ENCODE peak calls at places on chromosome 19, in nine cellular contexts. T is stimulated activated CD8-positive, alpha-beta memory T cell treated with anti-CD3 and anti-CD28 coated beads, Interleukin-7, amount 100 ng/mL, for 24 hours; C is NCI-H1105; L is SHP77; X is skeletal muscle cell; H is tibial nerve; S is midbrain; J is hepatic stellate cell; U is BE2C. Q is an unnamed sample.

GRCh38 chr19:812049-812816 is 9.5 kb downstream of the PLPPR3 start:
- DNase-seq in T (no peak), C (no peak), L (no peak), X (no peak), H (no peak), S (no peak), J (no peak), U (no peak), Q (no peak)

GRCh38 chr19:34082289-34083077 is 89.8 kb upstream of the LSM14A start:
- DNase-seq in T (no peak), C (no peak), L (no peak), X (no peak), H (no peak), S (peak; percentile 23), J (no peak), U (no peak), Q (no peak)

GRCh38 chr19:57888494-57889231 is at the start of gene ZNF814:
- DNase-seq in T (peak; percentile 66), C (peak; percentile 55), L (no peak), X (peak; percentile 19), H (peak; percentile 73), S (peak; percentile 89), J (peak; percentile 80), U (peak; percentile 90), Q (peak; percentile 59)

GRCh38 chr19:4660181-4660791 is 9.9 kb downstream of the MYDGF start:
- DNase-seq in T (no peak), C (no peak), L (no peak), X (no peak), H (no peak), S (no peak), J (no peak), U (peak; percentile 66), Q (no peak)

GRCh38 chr19:4233282-4233853 is 4.0 kb downstream of the EBI3 start:
- DNase-seq in T (peak; percentile 66), C (no peak), L (no peak), X (no peak), H (peak; percentile 37), S (no peak), J (no peak), U (peak; percentile 71), Q (no peak)

GRCh38 chr19:5023128-5023571 is 54.2 kb downstream of the KDM4B start:
- DNase-seq in T (no peak), C (no peak), L (no peak), X (no peak), H (no peak), S (peak; percentile 56), J (no peak), U (no peak), Q (no peak)

GRCh38 chr19:14661372-14661924 is 13.2 kb downstream of the ADGRE3 start:
- DNase-seq in T (no peak), C (no peak), L (no peak), X (no peak), H (no peak), S (peak; percentile 1), J (no peak), U (no peak), Q (no peak)

GRCh38 chr19:10517760-10518443 is 655 bp upstream of the S1PR5 start:
- DNase-seq in T (no peak), C (peak; percentile 58), L (peak; percentile 16), X (no peak), H (no peak), S (peak; percentile 62), J (peak; percentile 83), U (peak; percentile 26), Q (no peak)

GRCh38 chr19:12000152-12000981 is 35.1 kb downstream of the ZNF433 start:
- DNase-seq in T (no peak), C (no peak), L (no peak), X (no peak), H (no peak), S (no peak), J (peak; percentile 16), U (no peak), Q (no peak)

GRCh38 chr19:14146789-14147216 is 10.4 kb upstream of the ASF1B start:
- DNase-seq in T (no peak), C (no peak), L (no peak), X (peak; percentile 62), H (no peak), S (no peak), J (peak; percentile 78), U (no peak), Q (no peak)

GRCh38 chr19:30360378-30361106 is 11.6 kb upstream of the ZNF536 start:
- DNase-seq in T (no peak), C (no peak), L (no peak), X (no peak), H (no peak), S (peak; percentile 27), J (no peak), U (peak; percentile 51), Q (no peak)

GRCh38 chr19:17405250-17406038 is at the start of gene BST2:
- DNase-seq in T (no peak), C (no peak), L (peak; percentile 76), X (no peak), H (peak; percentile 48), S (peak; percentile 38), J (peak; percentile 86), U (peak; percentile 24), Q (peak; percentile 18)

GRCh38 chr19:45507864-45508680 is 793 bp downstream of the VASP start:
- DNase-seq in T (no peak), C (peak; percentile 77), L (peak; percentile 63), X (no peak), H (no peak), S (no peak), J (peak; percentile 66), U (no peak), Q (no peak)

GRCh38 chr19:42113641-42114348 is 18.5 kb downstream of the POU2F2 start:
- DNase-seq in T (no peak), C (peak; percentile 68), L (peak; percentile 48), X (peak; percentile 89), H (no peak), S (no peak), J (peak; percentile 96), U (peak; percentile 89), Q (peak; percentile 91)

GRCh38 chr19:10285393-10285792 is 1.4 kb upstream of the ICAM4 start:
- DNase-seq in T (no peak), C (no peak), L (no peak), X (no peak), H (no peak), S (no peak), J (no peak), U (no peak), Q (no peak)

GRCh38 chr19:30629086-30629485 is 256.9 kb downstream of the ZNF536 start:
- DNase-seq in T (no peak), C (no peak), L (no peak), X (no peak), H (no peak), S (no peak), J (no peak), U (no peak), Q (no peak)

GRCh38 chr19:49014123-49014869 is 2.6 kb downstream of the LHB start:
- DNase-seq in T (no peak), C (no peak), L (peak; percentile 30), X (no peak), H (no peak), S (no peak), J (no peak), U (no peak), Q (no peak)

GRCh38 chr19:56199686-56200085 is 2.1 kb upstream of the ZSCAN5B start:
- DNase-seq in T (no peak), C (no peak), L (no peak), X (no peak), H (no peak), S (no peak), J (no peak), U (no peak), Q (no peak)

GRCh38 chr19:29596885-29597525 is 9.1 kb upstream of the POP4 start:
- DNase-seq in T (no peak), C (no peak), L (peak; percentile 12), X (no peak), H (no peak), S (peak; percentile 3), J (no peak), U (no peak), Q (no peak)

GRCh38 chr19:35354898-35355297 is 3.4 kb upstream of the FFAR3 start:
- DNase-seq in T (no peak), C (no peak), L (no peak), X (no peak), H (no peak), S (no peak), J (no peak), U (no peak), Q (no peak)

GRCh38 chr19:18230941-18231734 is 4.9 kb upstream of the PDE4C start:
- DNase-seq in T (no peak), C (no peak), L (no peak), X (no peak), H (no peak), S (no peak), J (peak; percentile 39), U (no peak), Q (no peak)

GRCh38 chr19:48997972-48998371 is 4.3 kb downstream of the RUVBL2 start:
- DNase-seq in T (peak; percentile 31), C (no peak), L (peak; percentile 70), X (no peak), H (no peak), S (no peak), J (no peak), U (peak; percentile 87), Q (no peak)

GRCh38 chr19:58479736-58480480 is 3.8 kb downstream of the ZNF446 start:
- DNase-seq in T (no peak), C (no peak), L (no peak), X (no peak), H (no peak), S (no peak), J (no peak), U (no peak), Q (no peak)

GRCh38 chr19:35349614-35350521 is 2.2 kb downstream of the FFAR1 start:
- DNase-seq in T (no peak), C (no peak), L (no peak), X (no peak), H (no peak), S (no peak), J (no peak), U (no peak), Q (no peak)

GRCh38 chr19:1364070-1364719 is 19.5 kb upstream of the NDUFS7 start:
- DNase-seq in T (no peak), C (no peak), L (no peak), X (no peak), H (no peak), S (no peak), J (no peak), U (no peak), Q (no peak)

Q was measured in retinal pigment epithelial cell.